ENCODE peak calls at places on chromosomes 1 and 21, in four cellular contexts. One of them, this sample, is unnamed. For H3K4me1, the result is how much of the 10 kb centered on the place peaks cover.

GRCh38 chr21:19731251-19731650 is 1267.0 kb upstream of the NCAM2 start:
- DNase-seq in HepG2: no peak
- DNase-seq in GM12878: no peak
- DNase-seq in K562: no peak
- DNase-seq in this sample: no peak

GRCh38 chr1:68938051-68938450 is 441.2 kb upstream of the DEPDC1 start:
- DNase-seq in HepG2: no peak
- DNase-seq in K562: no peak
- DNase-seq in GM12878: no peak
- DNase-seq in this sample: no peak

GRCh38 chr1:147171399-147172167 is 687 bp downstream of the PRKAB2 start:
- DNase-seq in HepG2: no peak
- DNase-seq in GM12878: no peak
- DNase-seq in K562: peak
- DNase-seq in this sample: peak

GRCh38 chr1:88434836-88435235 is 249.2 kb upstream of the PKN2 start:
- DNase-seq in GM12878: no peak
- DNase-seq in HepG2: no peak
- DNase-seq in K562: no peak
- DNase-seq in this sample: no peak

GRCh38 chr1:2927393-2927792 is 93.9 kb upstream of the ACTRT2 start:
- DNase-seq in K562: no peak
- DNase-seq in HepG2: no peak
- DNase-seq in GM12878: no peak
- DNase-seq in this sample: no peak

GRCh38 chr1:183148599-183148998 is 37.5 kb upstream of the LAMC2 start:
- DNase-seq in GM12878: no peak
- DNase-seq in HepG2: no peak
- DNase-seq in K562: no peak
- DNase-seq in this sample: no peak

GRCh38 chr1:5616366-5617178 is 375.7 kb downstream of the NPHP4 start:
- DNase-seq in HepG2: no peak
- DNase-seq in K562: no peak
- DNase-seq in GM12878: no peak
- DNase-seq in this sample: no peak

GRCh38 chr1:32180186-32181060 is 948 bp downstream of the TXLNA start:
- DNase-seq in K562: peak
- DNase-seq in GM12878: no peak
- DNase-seq in HepG2: peak
- DNase-seq in this sample: peak

GRCh38 chr1:70360321-70360720 is 5.8 kb upstream of the ANKRD13C start:
- DNase-seq in HepG2: no peak
- DNase-seq in GM12878: no peak
- DNase-seq in K562: peak
- DNase-seq in this sample: no peak

GRCh38 chr1:44413740-44414139 is 8.7 kb downstream of the RNF220 start:
- DNase-seq in HepG2: no peak
- DNase-seq in K562: no peak
- DNase-seq in GM12878: no peak
- DNase-seq in this sample: no peak

GRCh38 chr1:245168921-245169320 is 14.1 kb downstream of the KIF26B start:
- DNase-seq in K562: no peak
- DNase-seq in GM12878: no peak
- DNase-seq in HepG2: no peak
- DNase-seq in this sample: no peak

GRCh38 chr21:46188226-46189212 is 4.3 kb upstream of the SPATC1L start:
- DNase-seq in K562: peak
- DNase-seq in GM12878: no peak
- DNase-seq in HepG2: peak
- DNase-seq in this sample: peak

GRCh38 chr1:229578168-229579100 is 19.9 kb upstream of the ABCB10 start:
- DNase-seq in GM12878: no peak
- DNase-seq in K562: no peak
- DNase-seq in HepG2: no peak
- DNase-seq in this sample: no peak

GRCh38 chr1:20318971-20319370 is 28.3 kb downstream of the VWA5B1 start:
- DNase-seq in GM12878: no peak
- DNase-seq in HepG2: no peak
- DNase-seq in K562: no peak
- DNase-seq in this sample: no peak

GRCh38 chr1:32702599-32703478 is at the start of gene SYNC:
- DNase-seq in HepG2: no peak
- DNase-seq in K562: peak
- DNase-seq in GM12878: no peak
- DNase-seq in this sample: peak

GRCh38 chr1:54253480-54253879 is 53.5 kb downstream of the MRPL37 start:
- DNase-seq in HepG2: no peak
- DNase-seq in GM12878: no peak
- DNase-seq in K562: no peak
- DNase-seq in this sample: no peak

GRCh38 chr1:183914891-183915290 is 110.0 kb downstream of the RGL1 start:
- DNase-seq in K562: no peak
- DNase-seq in HepG2: no peak
- DNase-seq in GM12878: no peak
- DNase-seq in this sample: no peak

GRCh38 chr1:67559222-67559700 is 125.7 kb upstream of the GADD45A start:
- DNase-seq in K562: peak
- DNase-seq in HepG2: no peak
- DNase-seq in GM12878: no peak
- DNase-seq in this sample: no peak

GRCh38 chr1:9691726-9692125 is 40.2 kb downstream of the PIK3CD start:
- DNase-seq in GM12878: no peak
- DNase-seq in HepG2: no peak
- DNase-seq in K562: no peak
- DNase-seq in this sample: no peak

GRCh38 chr1:186559601-186560116 is 98.7 kb upstream of the PDC start:
- DNase-seq in HepG2: no peak
- DNase-seq in K562: no peak
- DNase-seq in GM12878: no peak
- DNase-seq in this sample: no peak

GRCh38 chr1:35361638-35362037 is 93.1 kb downstream of the ZMYM4 start:
- DNase-seq in HepG2: no peak
- DNase-seq in K562: no peak
- DNase-seq in GM12878: no peak
- DNase-seq in this sample: no peak

GRCh38 chr1:7784492-7785071 is 491 bp downstream of the PER3 start:
- DNase-seq in GM12878: no peak
- DNase-seq in K562: no peak
- DNase-seq in HepG2: no peak
- DNase-seq in this sample: no peak

GRCh38 chr1:210385228-210385627 is 56.5 kb downstream of the HHAT start:
- DNase-seq in HepG2: peak
- DNase-seq in K562: no peak
- DNase-seq in GM12878: no peak
- DNase-seq in this sample: no peak

GRCh38 chr1:6975991-6976390 is 190.7 kb downstream of the CAMTA1 start:
- DNase-seq in K562: no peak
- DNase-seq in GM12878: no peak
- DNase-seq in HepG2: no peak
- DNase-seq in this sample: no peak

GRCh38 chr21:27192286-27192685 is 225.4 kb upstream of the ADAMTS5 start:
- DNase-seq in HepG2: no peak
- DNase-seq in K562: no peak
- DNase-seq in GM12878: no peak
- DNase-seq in this sample: no peak

GRCh38 chr1:24966121-24966723 is 36.1 kb upstream of the RUNX3 start:
- DNase-seq in HepG2: no peak
- DNase-seq in K562: no peak
- DNase-seq in GM12878: no peak
- DNase-seq in this sample: no peak

GRCh38 chr1:229027622-229028182 is 243.2 kb upstream of the RAB4A start:
- DNase-seq in GM12878: no peak
- DNase-seq in K562: no peak
- DNase-seq in HepG2: peak
- DNase-seq in this sample: no peak

GRCh38 chr1:184843732-184844495 is 89.3 kb upstream of the EDEM3 start:
- DNase-seq in K562: no peak
- DNase-seq in GM12878: peak
- DNase-seq in HepG2: no peak
- DNase-seq in this sample: no peak

GRCh38 chr1:4598561-4598960 is 55.8 kb upstream of the AJAP1 start:
- DNase-seq in K562: no peak
- DNase-seq in GM12878: no peak
- DNase-seq in HepG2: no peak
- DNase-seq in this sample: no peak

GRCh38 chr1:109248444-109248796 is 919 bp upstream of the CELSR2 start:
- DNase-seq in HepG2: no peak
- DNase-seq in GM12878: no peak
- DNase-seq in K562: no peak
- DNase-seq in this sample: no peak

GRCh38 chr1:194487172-194487571 is 1300.8 kb upstream of the B3GALT2 start:
- DNase-seq in HepG2: no peak
- DNase-seq in GM12878: no peak
- DNase-seq in K562: no peak
- DNase-seq in this sample: no peak

GRCh38 chr1:24540906-24541710 is 14.8 kb upstream of the NCMAP start:
- DNase-seq in HepG2: peak
- DNase-seq in K562: no peak
- DNase-seq in GM12878: no peak
- DNase-seq in this sample: no peak

GRCh38 chr1:3712573-3713535 is 39.4 kb upstream of the CCDC27 start:
- DNase-seq in GM12878: no peak
- DNase-seq in HepG2: no peak
- DNase-seq in K562: no peak
- DNase-seq in this sample: peak

GRCh38 chr1:69755647-69756046 is 187.9 kb downstream of the LRRC7 start:
- DNase-seq in HepG2: no peak
- DNase-seq in GM12878: no peak
- DNase-seq in K562: no peak
- DNase-seq in this sample: no peak

GRCh38 chr1:55544826-55545225 is 329.7 kb upstream of the USP24 start:
- DNase-seq in K562: no peak
- DNase-seq in GM12878: no peak
- DNase-seq in HepG2: no peak
- DNase-seq in this sample: no peak

GRCh38 chr1:228288536-228289238 is 80.8 kb downstream of the OBSCN start:
- DNase-seq in GM12878: no peak
- DNase-seq in K562: no peak
- DNase-seq in HepG2: no peak
- DNase-seq in this sample: no peak

DNA sequence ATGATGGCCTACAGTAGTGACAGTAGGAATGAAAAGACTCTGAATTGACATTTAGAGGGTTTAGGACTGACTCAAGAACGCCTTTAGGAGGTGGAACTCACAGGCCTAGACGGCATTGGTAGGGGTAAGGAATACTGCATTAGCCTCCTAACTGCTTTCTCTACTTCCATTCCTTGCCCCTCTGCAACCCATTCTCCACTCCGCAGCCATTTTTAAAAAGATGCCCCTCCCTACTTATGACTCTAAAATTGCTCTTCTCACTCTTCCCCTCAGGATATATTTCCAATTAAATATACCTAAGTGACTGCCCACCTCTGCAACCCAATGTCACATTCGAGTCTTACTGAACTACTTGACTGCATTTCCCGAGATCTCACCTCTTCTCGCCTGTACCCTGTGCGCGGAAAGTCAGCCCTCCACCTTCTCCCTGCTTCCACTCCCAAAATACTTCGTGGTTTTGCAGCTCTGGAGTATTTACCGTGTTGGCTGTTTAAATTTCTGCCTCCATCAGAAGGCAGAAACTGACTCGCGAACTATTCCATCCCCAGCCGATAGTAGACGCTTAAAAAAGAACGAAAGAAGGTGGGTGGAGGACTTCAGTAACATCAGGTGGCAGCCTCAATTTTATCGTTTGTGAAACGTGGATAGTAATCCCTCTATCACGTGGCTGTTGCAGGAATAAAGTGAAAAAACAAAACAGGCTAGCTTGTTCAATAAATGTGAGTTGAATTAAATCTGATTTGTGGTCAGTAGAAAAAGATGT is 1.1 kb upstream of the YBX1 start:
- DNase-seq in K562: peak
- DNase-seq in GM12878: no peak
- DNase-seq in HepG2: no peak
- DNase-seq in this sample: peak
- TF ChIP-seq MXI1 in K562: peak
- TF ChIP-seq MXI1 in GM12878: peak
- TF ChIP-seq MXI1 in HepG2: no peak
- TF ChIP-seq MXI1 in this sample: peak

GRCh38 chr1:47834326-47834725 is 162.9 kb downstream of the TRABD2B start:
- DNase-seq in HepG2: peak
- DNase-seq in GM12878: no peak
- DNase-seq in K562: no peak
- DNase-seq in this sample: no peak
- H3K4me1 ChIP-seq in HepG2: half or more
- H3K4me1 ChIP-seq in GM12878: under half
- H3K4me1 ChIP-seq in K562: under half
- H3K4me1 ChIP-seq in this sample: under half

GRCh38 chr1:234770031-234770795 is 160.2 kb upstream of the IRF2BP2 start:
- DNase-seq in GM12878: no peak
- DNase-seq in K562: no peak
- DNase-seq in HepG2: no peak
- DNase-seq in this sample: peak

GRCh38 chr1:234765672-234766071 is 155.7 kb upstream of the IRF2BP2 start:
- DNase-seq in HepG2: no peak
- DNase-seq in K562: no peak
- DNase-seq in GM12878: no peak
- DNase-seq in this sample: no peak

GRCh38 chr1:234768569-234769283 is 158.7 kb upstream of the IRF2BP2 start:
- DNase-seq in GM12878: no peak
- DNase-seq in HepG2: peak
- DNase-seq in K562: no peak
- DNase-seq in this sample: no peak

GRCh38 chr1:234769284-234769998 is 159.5 kb upstream of the IRF2BP2 start:
- DNase-seq in K562: no peak
- DNase-seq in HepG2: no peak
- DNase-seq in GM12878: no peak
- DNase-seq in this sample: no peak

GRCh38 chr1:234768171-234768568 is 158.2 kb upstream of the IRF2BP2 start:
- DNase-seq in K562: no peak
- DNase-seq in HepG2: peak
- DNase-seq in GM12878: peak
- DNase-seq in this sample: no peak
- TF ChIP-seq ZBTB33 in K562: no peak
- TF ChIP-seq ZBTB33 in HepG2: no peak
- TF ChIP-seq ZBTB33 in GM12878: no peak
- TF ChIP-seq ZBTB33 in this sample: no peak

GRCh38 chr1:151680391-151680790 is 36.2 kb downstream of the CELF3 start:
- DNase-seq in GM12878: no peak
- DNase-seq in K562: no peak
- DNase-seq in HepG2: no peak
- DNase-seq in this sample: no peak

GRCh38 chr1:151680812-151681211 is 35.8 kb downstream of the CELF3 start:
- DNase-seq in GM12878: no peak
- DNase-seq in K562: no peak
- DNase-seq in HepG2: no peak
- DNase-seq in this sample: no peak

DNA sequence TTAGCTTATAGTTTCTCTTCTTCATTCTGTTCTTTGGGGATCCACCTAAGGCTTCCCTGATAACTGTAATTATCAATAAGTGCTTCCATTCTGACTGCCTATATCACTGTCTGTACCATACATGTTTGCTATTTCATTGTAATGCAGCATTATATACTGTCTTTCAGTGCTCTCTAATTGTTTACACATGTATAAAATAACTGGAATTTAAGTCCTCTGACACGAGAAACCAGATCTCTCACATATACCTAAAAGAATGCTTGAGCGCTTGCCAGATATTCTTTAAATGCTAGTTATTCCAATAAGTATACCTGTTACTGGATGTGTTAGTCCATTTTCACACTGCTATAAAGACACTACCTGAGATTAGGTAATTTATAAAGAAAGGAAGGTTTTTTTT is 34.7 kb downstream of the CELF3 start:
- DNase-seq in K562: no peak
- DNase-seq in GM12878: no peak
- DNase-seq in HepG2: no peak
- DNase-seq in this sample: no peak
- TF ChIP-seq MXI1 in K562: no peak
- TF ChIP-seq MXI1 in GM12878: no peak
- TF ChIP-seq MXI1 in HepG2: no peak
- TF ChIP-seq MXI1 in this sample: no peak

This sample was measured in SK-N-SH.